ENCODE peak calls at places on chromosomes 16 and 17, in nine cellular contexts. A is SK-N-SH, F is fibroblast of lung, Y is DND-41, L is PC-3, V is GM23338, G is PC-9, Z is mesendoderm, U is osteoblast. C is an unnamed sample. For H3K36me3, the result is how much of the 10 kb centered on the place peaks cover.

GRCh38 chr17:81373536-81374160 is 21.6 kb upstream of the BAHCC1 start:
- DNase-seq in Y (no peak), A (no peak), F (no peak), U (no peak), V (no peak), Z (no peak), G (no peak), L (no peak), C (no peak)

GRCh38 chr17:45396496-45397205 is 36.0 kb downstream of the ARHGAP27 start:
- DNase-seq in U (peak), A (no peak), L (no peak), G (no peak), Z (no peak), F (no peak), Y (no peak), V (peak), C (no peak)

GRCh38 chr16:68227850-68228553 is 7.9 kb downstream of the ESRP2 start:
- DNase-seq in F (no peak), G (no peak), Z (no peak), V (no peak), U (no peak), A (no peak), Y (no peak), L (no peak), C (no peak)

GRCh38 chr16:81265658-81266451 is 27.4 kb downstream of the BCO1 start:
- DNase-seq in V (no peak), L (peak), U (no peak), F (peak), Y (no peak), A (no peak), Z (no peak), G (no peak), C (peak)

GRCh38 chr17:3896108-3897099 is 3.6 kb upstream of the CAMKK1 start:
- DNase-seq in G (no peak), Z (no peak), V (no peak), U (peak), L (no peak), Y (no peak), F (no peak), A (no peak), C (no peak)

GRCh38 chr17:4161179-4161559 is 18.2 kb downstream of the CYB5D2 start:
- DNase-seq in U (peak), Z (peak), G (peak), F (peak), L (peak), A (peak), Y (no peak), V (peak), C (peak)

GRCh38 chr16:23914935-23915549 is 79.3 kb downstream of the PRKCB start:
- DNase-seq in A (no peak), G (no peak), U (no peak), L (no peak), Z (no peak), Y (peak), F (no peak), V (no peak), C (no peak)

GRCh38 chr16:64236351-64236750 is 885.5 kb downstream of the CDH11 start:
- DNase-seq in Y (no peak), G (no peak), V (no peak), A (no peak), F (peak), U (no peak), L (no peak), Z (no peak), C (no peak)

GRCh38 chr16:12184419-12184831 is 207.9 kb downstream of the SNX29 start:
- DNase-seq in Y (no peak), G (no peak), U (no peak), Z (no peak), F (no peak), A (no peak), L (no peak), V (no peak), C (no peak)

GRCh38 chr17:48438662-48439061 is 8.6 kb upstream of the SKAP1 start:
- DNase-seq in L (no peak), F (no peak), Z (no peak), Y (no peak), U (no peak), G (no peak), A (no peak), V (no peak), C (no peak)

GRCh38 chr16:56298948-56299602 is 107.8 kb downstream of the GNAO1 start:
- DNase-seq in U (no peak), V (no peak), Z (no peak), G (no peak), Y (no peak), A (peak), L (no peak), F (no peak), C (no peak)

GRCh38 chr17:57953219-57953618 is 2.0 kb downstream of the CUEDC1 start:
- DNase-seq in U (peak), F (no peak), Z (no peak), G (no peak), A (no peak), Y (no peak), L (no peak), V (no peak), C (no peak)

GRCh38 chr16:73196670-73197069 is 148.7 kb upstream of the ZFHX3 start:
- DNase-seq in Y (peak), G (peak), A (peak), Z (peak), L (peak), U (no peak), V (peak), F (peak), C (peak)

GRCh38 chr17:82392209-82392920 is 20.8 kb downstream of the UTS2R start:
- DNase-seq in V (no peak), G (no peak), A (no peak), Z (no peak), U (peak), F (no peak), Y (no peak), L (no peak), C (peak)

DNA sequence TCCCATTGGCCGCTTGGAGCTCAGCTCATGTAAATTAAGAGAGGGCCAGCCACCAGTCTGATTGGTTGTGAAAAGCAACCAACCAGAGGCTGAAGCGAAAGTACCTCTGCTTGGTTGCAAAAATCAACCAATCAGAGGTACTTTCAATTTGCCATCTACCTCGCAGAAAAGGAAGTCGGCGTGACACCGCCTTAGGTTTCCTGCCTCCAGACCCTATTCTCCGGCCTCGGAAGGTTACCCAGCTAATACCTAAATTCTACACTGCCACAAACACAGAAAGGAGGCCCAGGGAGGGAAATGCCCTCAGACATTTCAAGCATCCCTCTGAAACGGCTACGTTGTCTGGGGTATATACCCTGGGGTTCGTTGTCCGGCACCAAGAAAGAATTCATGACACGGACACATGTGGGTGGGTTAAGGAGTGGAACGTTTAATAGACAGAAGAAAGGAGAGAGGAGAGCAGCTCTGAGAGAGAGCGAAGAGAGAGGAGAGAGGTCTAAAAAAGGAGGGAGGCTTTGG is 481.3 kb downstream of the TMEM114 start:
- DNase-seq in V (no peak), U (no peak), Y (no peak), A (no peak), G (peak), Z (no peak), L (no peak), F (no peak), C (no peak)
- H3K4me2 ChIP-seq in V (no peak), U (no peak), Y (no peak), A (no peak), G (peak), Z (no peak), L (no peak), F (no peak), C (no peak)

GRCh38 chr16:19705131-19705501 is 12.9 kb downstream of the KNOP1 start:
- DNase-seq in F (no peak), U (no peak), V (no peak), L (no peak), A (no peak), Y (no peak), G (no peak), Z (no peak), C (no peak)

GRCh38 chr16:19707699-19708497 is 10.1 kb downstream of the KNOP1 start:
- DNase-seq in Y (peak), A (no peak), Z (no peak), U (no peak), F (no peak), V (peak), G (no peak), L (no peak), C (no peak)

GRCh38 chr16:19708498-19709205 is 9.4 kb downstream of the KNOP1 start:
- DNase-seq in V (no peak), Y (no peak), Z (peak), G (no peak), U (no peak), L (no peak), F (no peak), A (no peak), C (no peak)

GRCh38 chr16:19705843-19706242 is 12.2 kb downstream of the KNOP1 start:
- DNase-seq in Y (no peak), V (no peak), A (no peak), U (peak), F (no peak), Z (no peak), G (no peak), L (no peak), C (no peak)

GRCh38 chr16:19706846-19707245 is 11.2 kb downstream of the KNOP1 start:
- DNase-seq in G (no peak), A (no peak), U (peak), V (no peak), Z (no peak), Y (no peak), L (no peak), F (no peak), C (no peak)
- H3K36me3 ChIP-seq in G (under half), A (under half), U (half or more), V (under half), Z (under half), Y (half or more), L (under half), F (under half), C (under half)

DNA sequence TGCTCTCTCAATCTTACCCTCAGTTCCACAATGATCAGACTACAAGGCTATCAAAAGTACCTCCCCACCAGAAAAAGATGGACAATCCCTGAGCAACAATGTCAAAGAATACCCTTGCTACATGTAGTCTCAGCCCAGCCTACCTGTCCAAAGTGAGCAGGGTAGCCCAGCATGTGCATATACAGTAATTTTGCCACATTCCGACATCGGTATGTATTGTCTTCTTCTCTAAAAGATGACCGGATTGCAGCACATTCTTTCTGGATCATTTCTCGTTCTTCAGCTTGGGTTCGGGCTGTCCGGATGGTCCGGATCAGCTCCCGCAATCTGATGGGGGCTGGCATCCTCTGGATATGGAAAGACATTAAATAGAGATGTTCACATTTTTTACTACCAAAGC is 19.5 kb downstream of the AP1G1 start:
- DNase-seq in L (no peak), Z (no peak), Y (no peak), V (no peak), A (no peak), F (no peak), G (no peak), U (no peak), C (no peak)
- H3K4me2 ChIP-seq in L (no peak), Z (no peak), Y (no peak), V (no peak), A (no peak), F (no peak), G (no peak), U (no peak), C (no peak)

GRCh38 chr17:965311-965989 is 14.1 kb downstream of the NXN start:
- DNase-seq in G (no peak), L (no peak), Z (peak), Y (no peak), F (peak), A (no peak), U (no peak), V (no peak), C (peak)

GRCh38 chr17:967122-967521 is 12.5 kb downstream of the NXN start:
- DNase-seq in Y (no peak), V (no peak), U (no peak), G (no peak), A (no peak), F (no peak), Z (no peak), L (no peak), C (no peak)

GRCh38 chr17:970388-970768 is 9.2 kb downstream of the NXN start:
- DNase-seq in U (no peak), G (no peak), A (no peak), L (no peak), Y (no peak), Z (no peak), V (no peak), F (no peak), C (no peak)

GRCh38 chr17:969767-970387 is 9.7 kb downstream of the NXN start:
- DNase-seq in U (no peak), V (no peak), Z (no peak), Y (no peak), F (no peak), A (peak), G (no peak), L (no peak), C (peak)

GRCh38 chr17:968812-969766 is 10.5 kb downstream of the NXN start:
- DNase-seq in A (peak), G (no peak), Z (no peak), F (peak), U (peak), L (no peak), Y (no peak), V (no peak), C (peak)
- H3K36me3 ChIP-seq in A (under half), G (under half), Z (under half), F (under half), U (under half), L (under half), Y (under half), V (under half), C (under half)

GRCh38 chr16:30886145-30886544 is 7.7 kb downstream of the BCL7C start:
- DNase-seq in Y (no peak), L (no peak), U (no peak), A (no peak), V (no peak), Z (no peak), G (no peak), F (no peak), C (no peak)

GRCh38 chr16:30887927-30888326 is 6.0 kb downstream of the BCL7C start:
- DNase-seq in Z (no peak), Y (no peak), A (no peak), L (no peak), G (no peak), F (no peak), V (no peak), U (no peak), C (no peak)

GRCh38 chr16:30885196-30885595 is 8.7 kb downstream of the BCL7C start:
- DNase-seq in F (no peak), V (no peak), A (no peak), Z (no peak), U (no peak), G (no peak), Y (no peak), L (no peak), C (no peak)

GRCh38 chr16:30884760-30885159 is 9.1 kb downstream of the BCL7C start:
- DNase-seq in U (peak), G (no peak), V (no peak), Z (no peak), A (no peak), L (no peak), Y (no peak), F (no peak), C (no peak)

GRCh38 chr16:30882429-30883310 is 11.2 kb downstream of the BCL7C start:
- DNase-seq in V (no peak), G (no peak), Z (no peak), F (no peak), Y (no peak), A (no peak), L (no peak), U (no peak), C (peak)
- H3K4me2 ChIP-seq in V (no peak), G (no peak), Z (no peak), F (no peak), Y (no peak), A (no peak), L (no peak), U (no peak), C (no peak)

GRCh38 chr17:76519048-76519614 is 17.9 kb upstream of the RHBDF2 start:
- DNase-seq in A (no peak), F (no peak), G (no peak), Y (no peak), V (no peak), L (no peak), Z (no peak), U (peak), C (no peak)
- H3K36me3 ChIP-seq in A (under half), F (under half), G (under half), Y (under half), V (under half), L (under half), Z (under half), U (under half), C (under half)